ENCODE peak calls at places on chromosomes 11 and 22, in six cellular contexts. W is cardiac muscle cell, F is tibial nerve, L is hepatocyte, R is pancreas, X is fibroblast of villous mesenchyme. D is an unnamed sample.

GRCh38 chr11:35464308-35464707 is 45.0 kb upstream of the SLC1A2 start:
- DNase-seq in L (no peak), X (no peak), R (no peak), W (no peak), F (no peak), D (no peak)

GRCh38 chr11:70716986-70717775 is 318.9 kb downstream of the CTTN start:
- DNase-seq in R (no peak), F (no peak), L (no peak), W (no peak), X (no peak), D (no peak)

GRCh38 chr11:58592760-58593472 is 14.1 kb downstream of the ZFP91 start:
- DNase-seq in R (no peak), L (peak; percentile 13), F (no peak), W (no peak), X (no peak), D (no peak)

GRCh38 chr11:72141066-72141465 is 5.5 kb downstream of the FOLR3 start:
- DNase-seq in F (no peak), X (peak; percentile 76), L (no peak), W (peak; percentile 67), R (no peak), D (no peak)

GRCh38 chr11:9990221-9990973 is 303.6 kb downstream of the SBF2 start:
- DNase-seq in X (peak; percentile 71), L (no peak), R (no peak), F (no peak), W (peak; percentile 23), D (no peak)

GRCh38 chr22:49959782-49960158 is 802 bp upstream of the PIM3 start:
- DNase-seq in L (no peak), X (no peak), W (peak; percentile 30), F (no peak), R (peak; percentile 93), D (no peak)

GRCh38 chr11:126878892-126879291 is 121.7 kb downstream of the KIRREL3 start:
- DNase-seq in W (no peak), L (no peak), X (no peak), F (no peak), R (no peak), D (no peak)

GRCh38 chr11:64876835-64877341 is 1.5 kb downstream of the EHD1 start:
- DNase-seq in F (no peak), L (peak; percentile 65), W (no peak), X (no peak), R (peak; percentile 67), D (no peak)

GRCh38 chr11:107706531-107706930 is 5.3 kb downstream of the SLN start:
- DNase-seq in L (no peak), X (no peak), F (no peak), W (no peak), R (no peak), D (no peak)

GRCh38 chr11:122779047-122779629 is 59.2 kb upstream of the CRTAM start:
- DNase-seq in X (peak; percentile 75), L (no peak), W (peak; percentile 62), F (no peak), R (no peak), D (no peak)

GRCh38 chr22:25697978-25698377 is 44.0 kb upstream of the MYO18B start:
- DNase-seq in R (no peak), W (no peak), X (no peak), F (no peak), L (no peak), D (no peak)

DNA sequence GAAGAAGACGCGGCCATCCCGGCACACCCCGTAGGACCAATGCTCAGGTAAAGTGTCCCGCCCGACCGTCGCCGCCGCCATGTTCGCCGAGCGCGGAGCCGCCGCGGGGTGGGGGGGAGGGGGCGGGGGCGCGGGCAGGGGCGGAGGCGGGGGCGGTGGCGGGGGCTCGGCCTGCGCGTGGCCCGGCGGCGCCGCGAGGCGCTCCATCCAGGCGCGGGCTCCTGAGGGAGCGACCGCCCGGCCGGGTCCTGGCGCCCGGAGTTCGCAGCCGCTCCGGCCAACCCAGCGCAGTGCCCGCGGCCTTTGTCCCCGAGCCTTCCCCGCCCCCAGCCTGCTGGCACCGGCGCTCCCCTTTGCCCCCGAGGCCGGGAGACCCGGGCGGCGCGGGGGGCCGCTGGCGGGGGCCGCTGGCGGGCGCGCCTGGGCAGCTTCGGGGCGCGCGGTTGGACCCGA is at the start of gene PLEKHA7:
- DNase-seq in L (peak; percentile 75), W (no peak), F (no peak), X (no peak), R (peak; percentile 63), D (no peak)
- H3K4me3 ChIP-seq in L (peak within 1 kb of the TSS; percentile 83), W (peak within 1 kb of the TSS; percentile 79), F (peak within 1 kb of the TSS; percentile 94), X (peak within 1 kb of the TSS; percentile 53), R (peak within 1 kb of the TSS; percentile 76), D (peak within 1 kb of the TSS; percentile 25)

GRCh38 chr11:76783294-76783900 is at the start of gene TSKU:
- DNase-seq in L (no peak), W (no peak), X (no peak), R (peak; percentile 81), F (no peak), D (no peak)

GRCh38 chr11:76781861-76782500 is 1.2 kb upstream of the TSKU start:
- DNase-seq in L (no peak), R (peak; percentile 22), W (no peak), X (no peak), F (no peak), D (no peak)

GRCh38 chr11:76778874-76779273 is 4.3 kb upstream of the TSKU start:
- DNase-seq in X (no peak), L (no peak), W (no peak), F (no peak), R (no peak), D (no peak)

GRCh38 chr11:76782526-76783293 is 446 bp upstream of the TSKU start:
- DNase-seq in W (peak; percentile 98), R (peak; percentile 91), L (peak; percentile 97), F (peak; percentile 90), X (peak; percentile 99), D (peak; percentile 65)

DNA sequence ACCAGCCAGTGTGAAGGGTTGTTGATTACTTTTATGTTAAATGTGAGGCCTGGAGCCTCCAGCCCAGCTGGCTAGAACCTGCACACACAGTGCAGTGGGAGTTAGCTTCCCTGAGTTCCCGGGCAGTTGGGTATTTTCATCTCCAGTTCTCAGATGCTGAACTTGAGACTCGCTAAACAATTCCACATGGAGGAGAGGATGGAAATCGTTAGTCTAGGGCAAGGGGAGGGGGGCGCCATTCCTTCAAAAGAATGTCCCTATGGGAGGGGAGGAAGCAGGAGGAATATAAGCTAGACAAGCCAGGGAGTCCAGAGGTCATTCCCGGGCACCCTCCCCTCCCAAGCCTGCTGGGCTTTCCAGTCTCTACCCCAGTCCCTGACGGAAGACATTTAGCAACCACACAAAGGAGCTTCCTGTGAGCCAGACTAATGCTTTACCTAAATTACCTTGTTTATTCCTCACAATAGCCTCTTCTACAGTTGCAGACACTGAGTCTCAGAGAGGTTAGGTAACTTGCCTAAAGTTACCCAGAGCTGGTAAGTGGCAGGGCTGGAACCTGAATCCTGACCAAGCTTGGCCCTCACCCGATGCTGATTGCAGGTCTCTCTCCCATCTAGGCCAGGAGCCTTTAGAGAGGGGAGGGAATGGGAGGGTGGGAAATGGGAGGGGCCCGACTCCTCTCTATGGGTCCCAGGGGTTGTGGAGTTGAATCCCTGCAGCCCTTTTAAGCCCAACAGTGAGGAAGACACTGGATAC is 1.9 kb upstream of the TSKU start:
- DNase-seq in R (peak; percentile 16), L (peak; percentile 73), X (peak; percentile 46), W (no peak), F (no peak), D (no peak)
- H3K4me3 ChIP-seq in R (no peak overlapping the region), L (no peak overlapping the region), X (peak overlapping the region; percentile 94), W (no peak overlapping the region), F (peak overlapping the region; percentile 85), D (no peak overlapping the region)

DNA sequence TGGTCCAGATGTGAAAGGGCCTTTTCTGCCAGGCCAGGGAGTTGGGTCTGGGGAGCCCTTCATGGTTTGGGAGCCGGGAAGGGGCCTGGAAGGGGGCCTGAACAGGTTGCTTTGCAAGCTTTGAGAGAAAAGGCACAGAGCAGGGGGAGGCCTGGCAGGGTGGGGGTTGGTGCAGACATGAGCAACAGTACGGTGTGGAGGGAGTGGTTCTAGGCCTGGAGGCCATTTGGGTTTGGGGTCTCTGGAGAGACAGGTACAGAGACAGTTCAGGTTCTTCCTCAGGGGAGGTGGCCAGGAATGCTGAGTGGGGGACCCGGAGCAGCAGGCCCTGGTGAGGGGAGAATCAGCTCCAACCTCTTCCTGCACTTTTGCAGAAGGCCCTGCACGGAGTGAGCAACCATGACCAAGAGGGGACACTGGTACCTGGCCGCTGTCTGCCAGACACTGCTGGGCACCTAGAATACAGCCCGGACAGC is 1.4 kb downstream of the KDELR3 start:
- DNase-seq in F (no peak), L (peak; percentile 3), W (no peak), X (no peak), R (no peak), D (no peak)
- H3K4me3 ChIP-seq in F (no peak overlapping the region), L (no peak overlapping the region), W (no peak overlapping the region), X (peak overlapping the region; percentile 100), R (no peak overlapping the region), D (no peak overlapping the region)

GRCh38 chr11:116928845-116929244 is 91.4 kb upstream of the APOA1 start:
- DNase-seq in F (no peak), R (no peak), X (peak; percentile 33), L (no peak), W (peak; percentile 16), D (no peak)

GRCh38 chr11:116925050-116925449 is 87.6 kb upstream of the APOA1 start:
- DNase-seq in X (no peak), F (no peak), R (no peak), L (no peak), W (no peak), D (no peak)

GRCh38 chr11:116929393-116930090 is 92.1 kb upstream of the APOA1 start:
- DNase-seq in F (no peak), L (no peak), W (peak; percentile 34), X (peak; percentile 18), R (no peak), D (no peak)

GRCh38 chr11:116928102-116928777 is 90.8 kb upstream of the APOA1 start:
- DNase-seq in F (no peak), W (peak; percentile 42), L (no peak), R (no peak), X (no peak), D (peak; percentile 50)

GRCh38 chr11:116927163-116927772 is 89.8 kb upstream of the APOA1 start:
- DNase-seq in W (no peak), X (no peak), R (no peak), F (no peak), L (no peak), D (peak; percentile 40)
- H3K4me3 ChIP-seq in W (no peak overlapping the region), X (no peak overlapping the region), R (no peak overlapping the region), F (no peak overlapping the region), L (no peak overlapping the region), D (no peak overlapping the region)

DNA sequence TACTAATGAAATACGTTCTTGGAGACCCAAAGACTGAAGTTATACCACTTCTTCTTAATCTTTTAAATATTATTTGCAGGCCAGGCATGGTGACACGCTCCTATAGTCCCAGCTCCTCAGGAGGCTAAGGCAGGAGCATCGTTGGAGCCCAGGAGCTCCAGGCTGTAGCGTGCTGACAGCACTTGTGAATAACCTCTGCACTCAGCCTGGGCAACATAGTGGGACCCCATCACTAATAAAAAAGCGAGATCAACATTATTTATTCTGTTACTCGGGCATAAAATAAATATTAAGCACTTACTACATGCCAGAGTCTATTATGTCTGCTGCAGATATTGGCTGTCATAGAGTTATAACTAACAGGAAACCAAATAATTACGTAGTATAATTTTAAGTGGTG is 720 bp upstream of the MED17 start:
- DNase-seq in F (no peak), R (no peak), W (no peak), X (no peak), L (no peak), D (no peak)
- H3K4me3 ChIP-seq in F (peak overlapping the region; percentile 88), R (peak overlapping the region; percentile 72), W (peak overlapping the region; percentile 99), X (peak overlapping the region; percentile 98), L (peak overlapping the region; percentile 54), D (peak overlapping the region; percentile 79)

D was measured in Karpas-422.